ENCODE peak calls at places on chromosomes 6 and 20, in four cellular contexts. W is NCI-H524; C is stimulated activated CD8-positive, alpha-beta memory T cell treated with anti-CD3 and anti-CD28 coated beads, Interleukin-4, amount 100 ng/mL, for 4 hours; A is cardiac septum. E is an unnamed sample.

GRCh38 chr6:15304337-15305078 is 58.6 kb downstream of the JARID2 start:
- DNase-seq in W (peak; percentile 22), C (no peak), A (no peak), E (no peak)

GRCh38 chr6:24918641-24919403 is 16.9 kb downstream of the RIPOR2 start:
- DNase-seq in W (peak; percentile 49), C (no peak), A (no peak), E (no peak)

GRCh38 chr20:32034581-32035397 is 17.3 kb upstream of the HCK start:
- DNase-seq in W (peak; percentile 58), C (no peak), A (peak; percentile 78), E (no peak)

GRCh38 chr6:28543671-28544131 is 18.0 kb downstream of the GPX5 start:
- DNase-seq in W (peak; percentile 52), C (no peak), A (no peak), E (no peak)

GRCh38 chr6:14540276-14540675 is 422.7 kb downstream of the CD83 start:
- DNase-seq in W (no peak), C (no peak), A (no peak), E (no peak)

GRCh38 chr6:167570460-167571400 is 245.8 kb downstream of the TTLL2 start:
- DNase-seq in W (no peak), C (no peak), A (peak; percentile 63), E (no peak)

GRCh38 chr6:42366011-42366705 is 85.6 kb downstream of the TRERF1 start:
- DNase-seq in W (no peak), C (no peak), A (no peak), E (no peak)

GRCh38 chr20:46293084-46293483 is 15.2 kb downstream of the CDH22 start:
- DNase-seq in W (no peak), C (no peak), A (no peak), E (no peak)

GRCh38 chr20:2658414-2659354 is 5.3 kb downstream of the IDH3B start:
- DNase-seq in W (peak; percentile 49), C (no peak), A (no peak), E (no peak)

GRCh38 chr6:16337280-16337975 is 99.0 kb downstream of the GMPR start:
- DNase-seq in W (peak; percentile 61), C (no peak), A (peak; percentile 94), E (no peak)

GRCh38 chr20:621115-621756 is 11.1 kb upstream of the TCF15 start:
- DNase-seq in W (no peak), C (no peak), A (no peak), E (no peak)

GRCh38 chr6:75834447-75834846 is 85.4 kb downstream of the MYO6 start:
- DNase-seq in W (no peak), C (no peak), A (no peak), E (no peak)

GRCh38 chr20:22861990-22862389 is 173.1 kb upstream of the SSTR4 start:
- DNase-seq in W (no peak), C (no peak), A (peak; percentile 79), E (no peak)

GRCh38 chr6:28258877-28259777 is at the start of gene NKAPL:
- DNase-seq in W (no peak), C (peak; percentile 59), A (peak; percentile 90), E (no peak)

GRCh38 chr6:108002365-108003221 is 44.6 kb upstream of the SEC63 start:
- DNase-seq in W (peak; percentile 91), C (no peak), A (no peak), E (peak; percentile 61)

GRCh38 chr6:164005312-164005711 is 590.8 kb downstream of the QKI start:
- DNase-seq in W (no peak), C (no peak), A (no peak), E (no peak)

GRCh38 chr6:108497883-108498282 is 62.8 kb upstream of the FOXO3 start:
- DNase-seq in W (peak; percentile 66), C (no peak), A (no peak), E (peak; percentile 50)

GRCh38 chr20:25227317-25227831 is 20.5 kb upstream of the PYGB start:
- DNase-seq in W (no peak), C (no peak), A (no peak), E (no peak)

GRCh38 chr6:124535746-124536145 is 426.5 kb upstream of the RNF217 start:
- DNase-seq in W (no peak), C (no peak), A (no peak), E (no peak)

GRCh38 chr6:125942677-125943527 is 13.7 kb upstream of the HINT3 start:
- DNase-seq in W (no peak), C (no peak), A (no peak), E (no peak)

GRCh38 chr6:150664091-150664490 is 64.4 kb downstream of the PLEKHG1 start:
- DNase-seq in W (no peak), C (no peak), A (no peak), E (no peak)

GRCh38 chr6:53244958-53245357 is 96.3 kb upstream of the GCM1 start:
- DNase-seq in W (no peak), C (no peak), A (peak; percentile 81), E (no peak)

GRCh38 chr6:33164665-33165373 is 27.4 kb downstream of the COL11A2 start:
- DNase-seq in W (no peak), C (no peak), A (no peak), E (peak; percentile 8)

GRCh38 chr6:24125980-24126379 is at the start of gene NRSN1:
- DNase-seq in W (peak; percentile 76), C (no peak), A (no peak), E (peak; percentile 97)

GRCh38 chr6:89941031-89941775 is 46.9 kb downstream of the GJA10 start:
- DNase-seq in W (no peak), C (no peak), A (no peak), E (no peak)

GRCh38 chr6:101195581-101195980 is 197.9 kb upstream of the GRIK2 start:
- DNase-seq in W (no peak), C (no peak), A (no peak), E (no peak)

GRCh38 chr20:9270831-9271230 is 201.9 kb downstream of the PLCB4 start:
- DNase-seq in W (no peak), C (no peak), A (no peak), E (no peak)

GRCh38 chr6:36025260-36025931 is 955 bp upstream of the SLC26A8 start:
- DNase-seq in W (no peak), C (no peak), A (no peak), E (no peak)

GRCh38 chr20:12061471-12061870 is 143.8 kb downstream of the BTBD3 start:
- DNase-seq in W (no peak), C (no peak), A (no peak), E (no peak)

GRCh38 chr20:44027686-44028340 is 113.2 kb downstream of the TOX2 start:
- DNase-seq in W (no peak), C (no peak), A (peak; percentile 62), E (no peak)

GRCh38 chr6:34901930-34902329 is 12.9 kb downstream of the ANKS1A start:
- DNase-seq in W (no peak), C (no peak), A (no peak), E (no peak)

GRCh38 chr6:21263531-21264287 is 329.8 kb upstream of the SOX4 start:
- DNase-seq in W (no peak), C (no peak), A (no peak), E (no peak)

GRCh38 chr6:32332433-32332832 is 39.3 kb downstream of the TSBP1 start:
- DNase-seq in W (no peak), C (no peak), A (no peak), E (no peak)

GRCh38 chr6:155129744-155130143 is 134.1 kb upstream of the CLDN20 start:
- DNase-seq in W (no peak), C (no peak), A (no peak), E (no peak)

GRCh38 chr6:50527985-50528384 is 185.3 kb upstream of the TFAP2D start:
- DNase-seq in W (no peak), C (no peak), A (no peak), E (no peak)

GRCh38 chr6:39452746-39453145 is 130.2 kb upstream of the KCNK16 start:
- DNase-seq in W (no peak), C (no peak), A (no peak), E (no peak)

GRCh38 chr6:134503542-134504281 is 185.8 kb upstream of the SGK1 start:
- DNase-seq in W (no peak), C (no peak), A (no peak), E (no peak)